ENCODE peak calls at places on chromosomes 13 and 19, in six cellular contexts. O is body of pancreas; G is CD8-positive, alpha-beta T cell; R is AG04450; B is CD4-positive, alpha-beta T cell; L is uterus. I is an unnamed sample. For H3K27me3 and H3K9me3, the result is how much of the 10 kb centered on the place peaks cover.

GRCh38 chr19:13506550-13506878 is 235 bp upstream of the CACNA1A start:
- DNase-seq in G (no peak), L (no peak), O (no peak), B (no peak), R (peak), I (no peak)

GRCh38 chr13:51768378-51768921 is 35.5 kb downstream of the DHRS12 start:
- DNase-seq in R (no peak), G (no peak), B (no peak), L (no peak), O (no peak), I (no peak)

GRCh38 chr19:19606021-19606420 is 12.5 kb downstream of the PBX4 start:
- DNase-seq in O (no peak), L (no peak), R (no peak), B (peak), G (peak), I (peak)

GRCh38 chr19:39428309-39429112 is 7.2 kb downstream of the RPS16 start:
- DNase-seq in B (no peak), L (peak), G (no peak), R (peak), O (peak), I (peak)

GRCh38 chr13:40145139-40145538 is 489.7 kb downstream of the COG6 start:
- DNase-seq in O (no peak), B (no peak), G (no peak), L (no peak), R (no peak), I (no peak)

GRCh38 chr19:53960187-53960586 is 2.5 kb upstream of the CACNG8 start:
- DNase-seq in B (no peak), G (no peak), L (no peak), R (no peak), O (no peak), I (no peak)

GRCh38 chr13:51000576-51001260 is 91.1 kb downstream of the RNASEH2B start:
- DNase-seq in B (no peak), L (peak), R (peak), G (no peak), O (peak), I (no peak)

GRCh38 chr19:2663920-2664571 is 38.4 kb downstream of the GNG7 start:
- DNase-seq in B (no peak), L (no peak), O (peak), G (no peak), R (no peak), I (no peak)

GRCh38 chr19:45782820-45783785 is 813 bp upstream of the DMPK start:
- DNase-seq in L (peak), O (no peak), B (no peak), G (no peak), R (no peak), I (no peak)
- TF ChIP-seq CTCF in L (no peak), O (no peak), B (no peak), G (no peak), R (peak), I (no peak)

DNA sequence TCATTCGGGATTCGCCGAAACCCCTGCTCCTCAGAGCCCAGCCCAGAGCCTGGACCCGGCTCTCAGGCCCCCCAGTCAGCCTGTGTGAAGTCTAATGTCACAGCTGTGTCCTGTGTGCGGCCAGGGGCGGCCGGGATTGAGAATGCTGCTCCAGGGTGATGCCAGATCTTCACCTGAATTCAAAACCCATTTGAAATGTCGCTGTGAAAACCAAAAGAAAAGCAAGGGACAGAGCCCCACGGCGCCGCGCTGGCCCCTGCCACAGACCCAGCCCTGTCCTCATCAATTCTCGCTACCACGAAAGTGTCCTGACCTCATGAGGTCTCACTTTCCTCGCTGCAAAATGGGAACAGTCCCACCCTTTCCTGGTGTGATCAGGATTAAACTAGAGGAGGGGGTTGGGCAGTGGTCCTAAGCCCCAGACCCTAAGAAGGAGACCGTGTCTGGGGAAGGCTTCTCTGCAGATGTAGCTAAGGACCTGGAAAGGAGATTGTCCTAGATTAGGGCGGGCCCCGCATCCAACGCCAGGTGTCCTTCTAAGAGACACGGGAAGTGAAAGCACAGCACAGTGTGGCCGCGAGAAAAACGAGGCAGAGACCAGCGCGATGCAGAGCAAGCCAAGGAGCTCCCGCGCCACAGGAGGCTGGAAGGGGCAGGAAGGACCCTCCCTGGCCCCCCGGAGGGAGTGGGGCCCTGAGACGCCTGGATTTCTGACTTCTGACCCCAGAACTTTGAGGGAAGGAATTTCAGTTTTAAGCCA is 34.0 kb upstream of the SPACA7 start:
- DNase-seq in R (no peak), B (no peak), O (no peak), G (no peak), L (no peak), I (no peak)
- H3K27me3 ChIP-seq in R (under half), B (under half), O (under half), G (under half), L (under half), I (under half)

DNA sequence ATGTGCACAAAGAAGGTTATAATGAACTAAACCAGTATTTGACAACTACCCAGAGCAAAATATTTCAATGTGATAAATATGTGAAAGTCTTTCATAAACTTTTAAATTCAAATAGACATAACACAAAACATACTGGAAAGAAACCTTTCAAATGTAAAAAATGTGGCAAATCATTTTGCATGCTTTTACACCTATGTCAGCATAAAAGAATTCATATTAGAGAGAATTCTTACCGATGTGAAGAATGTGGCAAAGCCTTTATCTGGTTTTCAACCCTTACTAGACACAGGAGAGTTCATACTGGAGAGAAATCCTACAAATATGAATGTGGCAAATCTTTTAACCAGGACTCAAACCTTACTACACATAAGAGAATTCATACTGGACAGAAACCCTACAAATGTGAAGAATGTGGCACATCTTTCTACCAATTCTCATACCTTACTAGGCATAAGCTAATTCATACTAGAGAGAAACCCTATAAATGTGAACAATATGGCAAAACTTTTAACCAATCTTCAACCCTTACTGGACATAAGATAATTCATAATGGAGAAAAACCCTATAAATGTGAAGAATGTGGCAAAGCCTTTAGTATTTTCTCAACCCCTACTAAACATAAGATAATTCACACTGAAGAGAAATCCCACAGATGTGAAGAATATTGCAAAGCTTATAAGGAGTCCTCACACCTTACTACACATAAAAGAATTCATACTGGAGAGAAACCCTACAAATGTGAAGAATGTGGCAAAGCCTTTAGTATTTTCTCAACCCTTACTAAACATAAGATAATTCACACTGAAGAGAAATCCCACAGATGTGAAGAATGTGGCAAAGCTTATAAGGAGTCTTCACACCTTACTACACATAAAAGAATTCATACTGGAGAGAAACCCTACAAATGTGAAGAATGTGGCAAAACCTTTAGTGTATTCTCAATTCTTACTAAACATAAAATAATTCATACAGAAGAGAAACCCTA is 26.4 kb downstream of the ZNF493 start:
- DNase-seq in B (no peak), G (no peak), L (no peak), R (no peak), O (no peak), I (no peak)
- H3K9me3 ChIP-seq in B (half or more), G (under half), L (under half), R (under half), O (under half), I (under half)

DNA sequence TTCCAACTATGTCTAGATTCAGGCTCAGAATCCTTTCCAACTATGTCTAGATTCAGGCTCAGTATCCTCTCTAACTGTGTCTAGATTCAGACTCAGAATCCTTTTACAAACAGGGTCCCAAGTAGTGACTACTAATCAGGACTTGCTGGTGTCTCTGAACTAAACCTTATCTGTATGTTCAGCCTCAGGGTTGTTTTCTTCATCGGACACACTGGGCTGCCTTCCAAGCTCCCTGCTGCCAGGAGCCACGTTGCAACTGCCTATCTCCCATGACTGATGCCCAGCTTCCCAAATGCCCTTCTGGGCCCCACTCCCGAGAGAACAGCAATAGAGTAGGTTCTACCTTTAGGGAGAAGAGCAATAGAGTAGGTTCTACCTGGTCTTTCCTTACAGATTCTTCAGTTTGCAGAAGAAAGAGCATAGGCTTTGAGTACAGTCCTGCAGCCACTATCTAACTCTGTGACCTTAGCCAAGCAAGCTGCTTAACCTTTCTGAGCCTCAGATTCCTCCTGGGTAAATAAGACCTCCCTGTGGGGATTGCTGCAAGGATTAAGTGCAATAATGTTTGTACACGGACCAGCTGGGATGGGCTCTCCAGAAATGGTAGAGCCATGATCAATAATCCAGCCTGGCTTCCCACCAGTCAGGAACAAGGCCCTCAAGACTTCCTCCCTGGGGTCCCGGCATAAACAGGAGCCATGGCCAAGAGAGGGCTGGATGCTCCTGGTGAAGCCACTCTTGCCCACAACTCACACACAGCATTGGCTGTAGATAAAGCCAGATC is 61.5 kb downstream of the ZIC5 start:
- DNase-seq in O (peak), G (no peak), R (no peak), B (no peak), L (no peak), I (no peak)
- TF ChIP-seq CTCF in O (no peak), G (no peak), R (no peak), B (no peak), L (no peak), I (no peak)

GRCh38 chr13:21674271-21675009 is 3.6 kb downstream of the FGF9 start:
- DNase-seq in L (no peak), B (no peak), O (no peak), G (no peak), R (no peak), I (peak)

GRCh38 chr13:21676611-21677021 is 5.7 kb downstream of the FGF9 start:
- DNase-seq in B (no peak), R (no peak), L (no peak), O (peak), G (peak), I (peak)

GRCh38 chr13:21677075-21677628 is 6.3 kb downstream of the FGF9 start:
- DNase-seq in R (no peak), L (no peak), G (no peak), O (no peak), B (no peak), I (no peak)

GRCh38 chr13:21673592-21674270 is 2.9 kb downstream of the FGF9 start:
- DNase-seq in G (peak), R (no peak), B (peak), O (peak), L (no peak), I (peak)

GRCh38 chr13:21675095-21676007 is 4.5 kb downstream of the FGF9 start:
- DNase-seq in G (peak), B (peak), L (no peak), O (peak), R (no peak), I (peak)
- H3K27me3 ChIP-seq in G (under half), B (under half), L (under half), O (under half), R (half or more), I (under half)

DNA sequence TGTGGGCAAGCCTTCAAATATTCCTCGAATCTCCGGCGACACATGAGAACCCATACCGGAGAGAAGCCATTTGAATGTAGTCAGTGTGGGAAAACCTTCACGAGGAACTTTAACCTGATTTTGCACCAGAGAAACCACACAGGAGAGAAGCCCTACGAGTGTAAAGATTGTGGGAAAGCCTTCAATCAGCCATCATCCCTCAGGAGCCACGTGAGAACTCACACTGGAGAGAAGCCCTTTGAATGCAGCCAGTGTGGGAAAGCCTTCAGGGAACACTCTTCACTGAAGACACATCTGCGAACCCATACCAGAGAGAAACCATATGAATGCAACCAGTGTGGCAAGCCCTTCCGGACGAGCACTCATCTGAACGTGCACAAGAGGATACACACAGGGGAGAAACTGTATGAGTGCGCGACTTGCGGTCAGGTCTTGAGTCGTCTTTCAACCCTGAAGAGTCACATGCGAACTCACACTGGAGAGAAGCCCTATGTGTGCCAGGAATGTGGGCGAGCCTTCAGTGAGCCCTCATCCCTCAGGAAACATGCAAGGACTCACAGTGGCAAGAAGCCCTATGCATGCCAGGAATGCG is 28.8 kb downstream of the ZNF333 start:
- DNase-seq in G (no peak), O (no peak), B (no peak), R (no peak), L (no peak), I (no peak)
- H3K9me3 ChIP-seq in G (under half), O (under half), B (half or more), R (half or more), L (half or more), I (under half)

DNA sequence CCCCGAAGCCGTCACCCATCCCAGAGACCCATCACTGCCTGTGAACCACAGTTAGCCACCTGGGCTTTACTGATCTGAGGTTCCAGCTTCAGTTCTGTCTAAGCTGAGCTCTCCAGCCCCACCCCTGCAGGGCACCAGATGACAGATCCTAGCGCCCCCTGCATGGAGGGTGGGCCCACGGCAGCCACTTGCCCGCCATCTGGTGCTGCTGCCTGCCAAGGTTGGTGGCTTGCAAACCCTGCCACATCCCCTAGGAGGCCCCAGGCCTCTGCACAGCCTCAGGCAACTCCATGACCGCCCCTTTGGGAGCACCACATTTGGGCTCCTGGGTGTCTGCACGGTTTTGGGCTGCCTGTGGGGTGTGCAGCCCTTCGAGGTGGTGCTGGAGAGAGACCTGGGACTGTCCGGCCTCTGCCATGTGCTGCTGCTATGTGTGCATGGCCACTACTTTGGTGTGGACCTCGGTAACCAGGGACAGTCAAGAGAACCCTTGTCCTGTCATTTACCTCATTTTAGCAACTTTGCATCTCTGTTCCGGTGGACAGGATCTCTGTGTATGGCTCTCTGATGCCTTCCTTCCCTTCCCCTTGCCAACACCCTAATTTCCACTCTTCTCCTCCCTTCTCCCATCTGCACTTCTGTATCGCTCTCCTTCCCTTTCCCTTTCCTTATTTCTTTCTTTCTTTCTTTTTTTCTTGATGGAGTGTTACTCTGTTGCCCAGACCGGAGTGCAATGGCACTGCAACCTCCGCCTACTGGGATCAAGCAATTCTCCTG is 17.4 kb upstream of the SDHAF1 start:
- DNase-seq in L (no peak), B (no peak), R (no peak), O (no peak), G (no peak), I (no peak)
- TF ChIP-seq CTCF in L (no peak), B (no peak), R (no peak), O (no peak), G (no peak), I (no peak)

DNA sequence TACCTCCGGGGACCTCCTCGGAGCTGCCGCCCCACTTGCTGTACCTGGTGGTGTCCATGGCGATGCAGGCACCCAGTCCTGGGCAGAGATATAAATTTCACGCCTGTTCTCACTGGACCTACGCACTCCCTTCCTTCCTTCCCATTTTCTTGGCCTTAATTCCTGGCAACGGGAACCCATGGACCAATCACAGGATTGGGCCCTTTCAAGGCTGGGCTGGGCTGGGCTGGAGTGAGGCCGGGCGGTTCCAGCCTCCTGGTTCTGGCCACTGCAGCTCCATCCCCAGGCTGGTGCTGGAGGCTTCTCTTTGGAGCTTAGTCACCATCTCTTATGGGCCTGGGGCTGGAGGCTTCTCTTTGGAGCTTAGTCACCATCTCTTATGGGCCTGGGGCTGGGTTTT is at the start of gene CLEC4G:
- DNase-seq in L (no peak), R (no peak), B (no peak), G (no peak), O (no peak), I (no peak)
- H3K27me3 ChIP-seq in L (under half), R (under half), B (under half), G (under half), O (under half), I (under half)

GRCh38 chr13:29129616-29130015 is 309.5 kb downstream of the MTUS2 start:
- DNase-seq in L (no peak), G (no peak), R (no peak), O (no peak), B (no peak), I (no peak)
- H3K9me3 ChIP-seq in L (under half), G (under half), R (under half), O (under half), B (under half), I (under half)

GRCh38 chr13:46905249-46905648 is 8.4 kb upstream of the HTR2A start:
- DNase-seq in G (no peak), B (no peak), L (no peak), O (no peak), R (no peak), I (no peak)
- TF ChIP-seq CTCF in G (no peak), B (no peak), L (no peak), O (no peak), R (peak), I (no peak)

I was measured in colonic mucosa.